ENCODE peak calls at places on chromosomes 2 and 18, in five cellular contexts. V is SJSA1, S is NCI-H1417 treated with DMSO at 0.1 percent for 48 hours, E is left ventricle myocardium inferior, J is islet precursor cell. R is an unnamed sample.

GRCh38 chr2:12263730-12264129 is 453.0 kb upstream of the TRIB2 start:
- DNase-seq in S (no peak), V (no peak), J (no peak), E (no peak), R (no peak)

GRCh38 chr2:239264838-239265651 is 135.8 kb downstream of the HDAC4 start:
- DNase-seq in S (no peak), J (peak; percentile 52), V (peak; percentile 57), E (no peak), R (peak; percentile 74)

GRCh38 chr2:98932164-98932563 is 3.9 kb downstream of the CRACDL start:
- DNase-seq in E (no peak), J (no peak), S (no peak), V (no peak), R (no peak)

GRCh38 chr18:11998182-11998581 is 16.9 kb downstream of the IMPA2 start:
- DNase-seq in J (peak; percentile 38), S (no peak), V (no peak), E (peak; percentile 49), R (no peak)

GRCh38 chr2:74448771-74449170 is 6.1 kb upstream of the INO80B start:
- DNase-seq in J (no peak), V (no peak), S (no peak), E (no peak), R (no peak)

GRCh38 chr2:152542344-152542994 is 174.8 kb downstream of the PRPF40A start:
- DNase-seq in J (no peak), E (no peak), S (no peak), V (no peak), R (no peak)

GRCh38 chr2:64807417-64807816 is 153.7 kb upstream of the SERTAD2 start:
- DNase-seq in S (no peak), V (peak; percentile 87), J (peak; percentile 95), E (no peak), R (peak; percentile 91)

GRCh38 chr2:74516070-74516633 is 1.9 kb downstream of the TLX2 start:
- DNase-seq in J (peak; percentile 72), V (no peak), S (no peak), E (peak; percentile 75), R (peak; percentile 92)

GRCh38 chr2:240462704-240463273 is 27.3 kb downstream of the GPC1 start:
- DNase-seq in E (no peak), V (no peak), S (no peak), J (peak; percentile 28), R (no peak)

GRCh38 chr18:79394438-79395307 is 1.1 kb upstream of the NFATC1 start:
- DNase-seq in J (peak; percentile 78), S (no peak), E (no peak), V (no peak), R (peak; percentile 55)

GRCh38 chr2:157959249-157959648 is 83.1 kb upstream of the ACVR1 start:
- DNase-seq in E (no peak), V (no peak), J (no peak), S (no peak), R (no peak)

R was measured in AG20443.